ENCODE peak calls at places on chromosomes 7 and 10, in nine cellular contexts. Z is upper lobe of left lung, T is Peyer's patch, G is A549, H is HepG2, N is heart left ventricle, C is stomach, J is NB4, L is sigmoid colon. X is an unnamed sample.

GRCh38 chr10:63901228-63901627 is 380.0 kb downstream of the REEP3 start:
- DNase-seq in Z (no peak), J (peak; percentile 15), C (no peak), H (no peak), N (no peak), L (no peak), G (peak; percentile 4), T (no peak), X (no peak)

GRCh38 chr10:75295901-75296441 is 60.2 kb upstream of the COMTD1 start:
- DNase-seq in L (peak; percentile 77), N (peak; percentile 43), T (no peak), H (no peak), J (no peak), Z (no peak), G (no peak), C (no peak), X (no peak)

GRCh38 chr7:127578036-127578684 is 7.2 kb downstream of the GCC1 start:
- DNase-seq in G (peak; percentile 43), T (no peak), Z (no peak), L (no peak), H (peak; percentile 20), N (no peak), J (peak; percentile 32), C (no peak), X (no peak)

GRCh38 chr7:132575336-132575986 is 809 bp downstream of the PLXNA4 start:
- DNase-seq in G (peak; percentile 42), T (no peak), J (peak; percentile 20), H (no peak), N (peak; percentile 76), Z (peak; percentile 46), C (no peak), L (peak; percentile 80), X (peak; percentile 19)

GRCh38 chr7:1169409-1170368 is 9.7 kb upstream of the ZFAND2A start:
- DNase-seq in C (peak; percentile 84), G (peak; percentile 88), L (peak; percentile 92), H (peak; percentile 83), N (peak; percentile 89), Z (peak; percentile 95), J (peak; percentile 96), T (peak; percentile 87), X (peak; percentile 85)

GRCh38 chr10:118106426-118106825 is 59.7 kb upstream of the RAB11FIP2 start:
- DNase-seq in Z (no peak), N (no peak), G (peak; percentile 28), J (peak; percentile 51), H (peak; percentile 20), L (no peak), T (no peak), C (no peak), X (no peak)

GRCh38 chr7:35624299-35625186 is 70.4 kb downstream of the HERPUD2 start:
- DNase-seq in G (peak; percentile 47), Z (no peak), L (no peak), T (no peak), H (peak; percentile 31), C (peak; percentile 28), N (peak; percentile 36), J (peak; percentile 72), X (peak; percentile 37)

GRCh38 chr7:127809285-127809702 is 157.3 kb downstream of the SND1 start:
- DNase-seq in C (no peak), H (no peak), N (no peak), J (peak; percentile 20), L (no peak), Z (no peak), T (no peak), G (no peak), X (no peak)

GRCh38 chr7:43479543-43479942 is 103.4 kb upstream of the STK17A start:
- DNase-seq in L (no peak), G (no peak), C (no peak), Z (no peak), J (no peak), H (no peak), T (no peak), N (no peak), X (no peak)

GRCh38 chr7:151087247-151088018 is 1.2 kb downstream of the AGAP3 start:
- DNase-seq in G (peak; percentile 53), L (peak; percentile 84), N (peak; percentile 77), T (peak; percentile 83), J (peak; percentile 83), H (peak; percentile 35), C (peak; percentile 64), Z (peak; percentile 94), X (no peak)

GRCh38 chr7:84021292-84021898 is 173.2 kb downstream of the SEMA3A start:
- DNase-seq in N (no peak), T (no peak), Z (no peak), G (no peak), J (no peak), C (no peak), L (no peak), H (no peak), X (no peak)

GRCh38 chr10:110919349-110919931 is at the start of gene SHOC2:
- DNase-seq in L (peak; percentile 100), N (peak; percentile 100), H (no peak), J (no peak), T (peak; percentile 98), G (no peak), Z (peak; percentile 96), C (peak; percentile 99), X (peak; percentile 63)

GRCh38 chr10:16673443-16673842 is 143.8 kb downstream of the RSU1 start:
- DNase-seq in N (no peak), J (no peak), C (no peak), L (no peak), T (no peak), H (no peak), Z (no peak), G (no peak), X (no peak)

GRCh38 chr7:5315761-5316160 is 33.0 kb downstream of the SLC29A4 start:
- DNase-seq in C (no peak), L (no peak), Z (no peak), N (no peak), T (no peak), J (no peak), G (no peak), H (no peak), X (no peak)

DNA sequence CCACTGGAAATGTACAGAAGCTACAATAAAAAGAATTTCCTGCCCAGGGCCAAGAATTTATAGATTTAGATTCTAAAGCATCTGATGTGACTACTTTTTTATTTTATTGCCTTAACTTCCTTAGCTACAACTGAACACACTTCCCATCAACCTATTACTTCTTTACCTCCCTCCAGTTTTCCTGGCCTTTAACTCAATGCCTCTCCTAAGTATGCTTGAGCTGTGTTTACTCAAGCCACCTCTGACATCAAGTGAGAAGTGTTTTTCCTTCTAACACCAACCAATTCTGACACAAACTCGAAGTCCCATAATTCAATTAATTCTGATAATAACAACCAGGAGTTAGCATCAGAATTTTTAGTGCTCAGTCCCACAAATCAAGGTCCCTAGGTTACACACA is 170.0 kb downstream of the IMMP2L start:
- DNase-seq in T (no peak), J (no peak), C (no peak), L (no peak), Z (no peak), N (no peak), H (no peak), G (no peak), X (no peak)
- TF ChIP-seq POLR2A in T (no peak), J (no peak), C (no peak), L (no peak), Z (no peak), N (no peak), H (no peak), G (no peak), X (no peak)

GRCh38 chr10:131900350-131901152 is at the start of gene PPP2R2D:
- DNase-seq in T (peak; percentile 98), Z (peak; percentile 98), G (peak; percentile 93), C (peak; percentile 96), L (peak; percentile 97), N (peak; percentile 96), J (peak; percentile 96), H (peak; percentile 87), X (peak; percentile 97)
- TF ChIP-seq POLR2A in T (peak; percentile 69), Z (peak; percentile 59), G (peak; percentile 44), C (no peak), L (no peak), N (peak; percentile 65), J (peak; percentile 82), H (peak; percentile 84), X (no peak)

GRCh38 chr10:14556285-14556956 is 218.3 kb downstream of the FAM107B start:
- DNase-seq in L (no peak), N (no peak), H (peak; percentile 68), G (peak; percentile 48), C (no peak), J (peak; percentile 51), Z (no peak), T (no peak), X (no peak)
- TF ChIP-seq POLR2A in L (no peak), N (no peak), H (no peak), G (no peak), C (no peak), J (no peak), Z (no peak), T (no peak), X (no peak)

GRCh38 chr7:16650266-16650665 is 4.3 kb downstream of the BZW2 start:
- DNase-seq in C (no peak), J (no peak), N (no peak), Z (no peak), T (no peak), G (no peak), H (no peak), L (no peak), X (no peak)

GRCh38 chr7:16652255-16652583 is 6.2 kb downstream of the BZW2 start:
- DNase-seq in T (no peak), N (no peak), G (no peak), J (no peak), Z (no peak), C (no peak), H (no peak), L (no peak), X (no peak)

GRCh38 chr7:16649196-16649595 is 3.2 kb downstream of the BZW2 start:
- DNase-seq in T (no peak), G (no peak), C (no peak), H (no peak), J (no peak), N (no peak), L (no peak), Z (no peak), X (no peak)

GRCh38 chr7:16652888-16653287 is 6.9 kb downstream of the BZW2 start:
- DNase-seq in C (peak; percentile 68), T (no peak), Z (no peak), L (no peak), N (no peak), J (no peak), H (no peak), G (no peak), X (no peak)

DNA sequence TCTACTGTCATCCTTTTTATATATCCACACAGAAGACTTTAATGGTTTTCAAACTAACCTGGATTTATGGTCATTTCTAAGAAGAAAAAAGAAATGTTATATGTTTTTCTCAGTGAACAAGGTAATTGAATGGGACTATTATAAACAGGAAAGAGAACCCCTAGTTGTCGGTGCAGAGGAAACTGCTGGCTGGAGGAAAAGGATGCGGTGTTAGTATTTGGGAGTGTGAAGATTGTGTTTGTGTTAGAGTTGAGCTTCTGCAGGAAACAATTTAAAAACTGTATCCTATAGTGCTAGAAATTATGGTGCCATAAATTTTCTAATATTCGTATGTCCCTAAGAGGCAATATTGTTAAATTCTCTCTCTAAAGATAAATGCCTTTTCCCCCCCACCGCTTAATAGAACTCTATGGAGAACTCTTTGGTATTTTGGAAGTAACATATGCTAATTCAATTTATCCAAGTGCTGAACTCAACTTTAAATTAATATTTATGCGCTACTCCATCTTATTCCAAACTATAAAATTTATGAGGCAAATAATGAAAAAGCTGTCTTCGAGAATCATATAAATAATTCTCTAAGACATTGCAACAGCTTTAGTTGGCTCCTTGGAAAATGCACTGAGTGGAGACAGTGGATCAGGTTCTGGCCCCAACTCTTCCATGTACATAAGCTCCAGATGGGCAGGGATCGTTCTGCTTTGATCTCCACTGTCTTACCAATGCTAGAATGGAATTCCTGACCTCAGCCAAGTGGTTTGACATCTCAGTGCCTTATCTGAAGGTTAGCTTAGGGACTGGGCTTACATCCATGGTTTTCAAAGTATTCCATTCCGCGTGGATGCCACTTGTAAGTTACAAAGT is 5.6 kb downstream of the BZW2 start:
- DNase-seq in Z (no peak), L (no peak), H (peak; percentile 24), T (no peak), G (no peak), N (no peak), J (no peak), C (no peak), X (no peak)
- TF ChIP-seq POLR2A in Z (no peak), L (no peak), H (no peak), T (no peak), G (no peak), N (no peak), J (no peak), C (no peak), X (no peak)

X was measured in GM12891.